ENCODE peak calls at places on chromosomes 16 and 17, in six cellular contexts. G is H1, K is A549, X is adrenal gland, H is vagina, Q is prostate gland. L is an unnamed sample.

GRCh38 chr16:29811896-29812665 is at the start of gene PRRT2:
- DNase-seq in H (no peak), Q (peak), G (peak), X (peak), K (no peak), L (peak)

GRCh38 chr16:48525201-48526057 is 84.6 kb downstream of the N4BP1 start:
- DNase-seq in G (no peak), K (no peak), H (no peak), Q (no peak), X (no peak), L (no peak)

GRCh38 chr17:78838574-78839005 is 2.0 kb downstream of the USP36 start:
- DNase-seq in H (no peak), K (no peak), Q (peak), X (peak), G (no peak), L (no peak)

GRCh38 chr16:24497405-24497804 is 42.0 kb upstream of the RBBP6 start:
- DNase-seq in Q (no peak), X (no peak), K (no peak), G (no peak), H (no peak), L (no peak)

GRCh38 chr17:31131299-31131698 is 36.5 kb downstream of the NF1 start:
- DNase-seq in X (no peak), Q (no peak), K (no peak), G (no peak), H (no peak), L (no peak)

GRCh38 chr17:2214047-2214717 is 89.4 kb downstream of the SMG6 start:
- DNase-seq in X (peak), G (no peak), K (no peak), Q (no peak), H (no peak), L (peak)

GRCh38 chr17:10631048-10631700 is 25.9 kb downstream of the MYH3 start:
- DNase-seq in Q (no peak), G (peak), X (no peak), K (peak), H (no peak), L (no peak)

GRCh38 chr16:1548727-1549126 is 15.3 kb downstream of the TMEM204 start:
- DNase-seq in K (no peak), G (no peak), X (no peak), H (no peak), Q (peak), L (no peak)

GRCh38 chr17:80095038-80095843 is 6.1 kb upstream of the GAA start:
- DNase-seq in Q (no peak), G (peak), H (no peak), K (no peak), X (no peak), L (no peak)

GRCh38 chr17:37732313-37732712 is 12.5 kb downstream of the HNF1B start:
- DNase-seq in X (no peak), Q (no peak), K (no peak), G (no peak), H (no peak), L (no peak)

GRCh38 chr16:11671271-11671670 is 3.0 kb downstream of the SNN start:
- DNase-seq in K (no peak), X (no peak), H (no peak), G (no peak), Q (no peak), L (no peak)

GRCh38 chr17:34556384-34556783 is 23.0 kb upstream of the TMEM132E start:
- DNase-seq in X (no peak), G (peak), Q (no peak), H (no peak), K (no peak), L (no peak)

GRCh38 chr17:38584350-38584925 is 21.3 kb downstream of the SRCIN1 start:
- DNase-seq in X (peak), G (peak), H (no peak), Q (peak), K (peak), L (no peak)

GRCh38 chr17:62692721-62693431 is 65.4 kb downstream of the MRC2 start:
- DNase-seq in X (no peak), Q (no peak), H (no peak), K (peak), G (peak), L (peak)

GRCh38 chr16:637081-638018 is 1.2 kb upstream of the METTL26 start:
- DNase-seq in X (peak), K (peak), G (peak), H (no peak), Q (peak), L (peak)

GRCh38 chr17:74473294-74473693 is 6.9 kb downstream of the CD300A start:
- DNase-seq in K (no peak), G (no peak), H (no peak), X (no peak), Q (no peak), L (no peak)

DNA sequence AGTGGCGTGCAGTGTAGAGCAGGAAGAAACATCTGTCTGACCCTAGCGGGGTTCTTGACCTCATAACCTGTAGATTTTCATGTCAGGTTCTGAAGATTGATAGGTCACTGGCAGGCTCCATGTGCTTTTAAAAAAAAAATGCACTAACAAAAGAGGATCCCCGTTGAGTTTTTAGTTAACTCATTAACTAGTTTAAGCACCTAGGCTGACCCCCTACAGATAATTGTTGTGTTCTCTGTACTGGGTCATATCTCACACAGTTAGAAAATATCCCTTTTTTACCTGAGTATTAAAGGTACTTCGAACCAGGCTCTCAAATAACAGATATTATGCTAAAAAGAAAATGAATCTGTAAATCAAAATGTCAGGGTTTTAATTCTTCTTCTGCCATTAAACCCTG is 676.6 kb downstream of the CDH11 start:
- DNase-seq in G (no peak), H (no peak), K (no peak), Q (no peak), X (no peak), L (no peak)
- H3K27ac ChIP-seq in G (no peak), H (no peak), K (no peak), Q (no peak), X (no peak), L (no peak)

DNA sequence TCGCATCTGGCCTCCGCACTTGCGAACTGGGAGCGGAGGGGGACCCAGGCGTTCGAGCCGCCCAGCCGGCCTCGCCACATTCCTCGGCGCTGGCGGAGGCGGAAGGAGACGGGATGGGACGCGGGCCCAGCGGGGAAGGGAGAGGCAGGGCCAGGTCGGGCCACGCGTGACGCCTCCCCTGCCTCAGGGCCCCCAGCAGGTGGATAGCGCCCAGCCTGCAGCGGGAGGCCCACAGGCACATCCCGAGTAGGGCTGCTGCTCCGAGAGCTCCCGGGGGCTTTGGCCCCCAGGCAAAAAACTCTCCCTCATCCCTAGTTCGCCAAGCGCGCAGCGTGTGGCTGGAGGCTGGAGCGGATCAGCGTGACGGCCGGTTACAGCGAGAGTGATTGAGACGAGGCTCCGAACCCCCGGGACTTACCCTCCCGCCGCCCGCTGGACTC is 790 bp downstream of the PLEKHH3 start:
- DNase-seq in X (peak), G (no peak), K (peak), Q (peak), H (no peak), L (peak)
- TF ChIP-seq POLR2A in X (peak), G (no peak), K (peak), Q (peak), H (no peak), L (no peak)

DNA sequence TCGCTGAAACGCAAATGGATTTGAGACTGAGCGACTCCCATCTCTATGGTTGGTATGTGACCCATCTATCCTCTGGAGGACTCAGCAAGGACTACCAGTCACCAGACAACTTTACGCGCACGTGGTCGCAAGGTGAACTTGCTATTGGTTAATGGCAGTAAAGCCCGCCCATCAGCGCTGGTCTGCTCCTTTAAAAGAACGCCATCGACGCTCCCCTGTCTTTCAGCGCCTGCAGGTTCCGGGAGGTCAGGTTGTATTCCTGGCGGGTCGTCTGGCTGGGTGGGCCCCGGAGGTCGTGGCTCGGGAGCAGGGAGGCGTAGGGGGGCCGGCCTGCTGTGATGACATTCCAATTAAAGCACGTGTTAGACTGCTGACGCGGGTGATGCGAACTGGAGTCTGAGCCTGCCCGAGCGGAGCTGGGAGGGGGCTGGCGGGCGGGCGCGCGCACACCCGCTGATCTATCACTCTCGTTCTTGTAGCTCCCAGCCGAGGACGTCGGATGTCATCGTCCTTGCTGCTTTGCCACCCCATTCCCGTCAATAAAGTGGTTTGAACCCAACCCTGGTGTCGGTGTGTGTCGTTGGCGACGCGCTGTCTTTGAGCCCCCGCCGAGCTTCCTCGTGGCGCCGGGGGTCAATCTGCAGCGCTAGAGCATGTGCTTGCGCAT is 15.9 kb upstream of the ERN1 start:
- DNase-seq in Q (peak), X (peak), H (no peak), K (peak), G (peak), L (peak)
- TF ChIP-seq CTCF in Q (no peak), X (no peak), H (no peak), K (no peak), G (no peak), L (peak)

DNA sequence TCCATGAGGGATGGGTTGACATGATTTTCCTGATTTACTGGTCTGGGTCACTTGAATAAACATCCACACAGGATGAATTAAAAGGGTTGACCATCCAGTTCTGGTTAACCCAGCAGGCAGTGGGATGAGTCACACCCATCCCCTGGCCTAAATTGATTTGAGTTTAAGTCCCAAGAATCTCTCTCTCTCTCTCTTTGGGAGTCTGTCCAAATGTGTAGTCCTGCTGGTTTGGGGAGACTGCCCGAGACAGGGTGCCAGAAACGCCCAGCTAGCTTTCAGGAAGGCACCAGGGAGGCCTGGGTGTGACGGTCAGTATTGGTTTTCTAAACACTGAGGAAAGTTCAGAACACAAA is 38.8 kb downstream of the SCPEP1 start:
- DNase-seq in K (no peak), X (no peak), Q (peak), G (no peak), H (no peak), L (no peak)
- H3K27ac ChIP-seq in K (no peak), X (no peak), Q (peak), G (no peak), H (no peak), L (no peak)

GRCh38 chr16:5965321-5965720 is 867.7 kb upstream of the EEF2KMT start:
- DNase-seq in H (no peak), G (no peak), K (no peak), Q (no peak), X (no peak), L (no peak)
- TF ChIP-seq POLR2A in H (no peak), G (no peak), K (no peak), Q (no peak), X (no peak), L (no peak)

GRCh38 chr17:50110591-50111349 is 15.6 kb downstream of the PDK2 start:
- DNase-seq in X (peak), G (no peak), H (no peak), Q (no peak), K (no peak), L (no peak)

GRCh38 chr17:50111687-50112655 is 16.8 kb downstream of the PDK2 start:
- DNase-seq in G (peak), K (no peak), X (peak), H (no peak), Q (no peak), L (no peak)

GRCh38 chr17:50114401-50114800 is 15.6 kb downstream of the SAMD14 start:
- DNase-seq in G (no peak), K (no peak), H (no peak), X (no peak), Q (no peak), L (peak)

GRCh38 chr17:50113624-50114320 is 16.2 kb downstream of the SAMD14 start:
- DNase-seq in K (no peak), H (no peak), X (no peak), G (no peak), Q (no peak), L (no peak)

GRCh38 chr17:50112694-50113093 is 17.3 kb downstream of the SAMD14 start:
- DNase-seq in K (no peak), Q (no peak), H (no peak), G (no peak), X (no peak), L (no peak)
- TF ChIP-seq CTCF in K (no peak), Q (no peak), H (no peak), G (no peak), X (no peak), L (no peak)

DNA sequence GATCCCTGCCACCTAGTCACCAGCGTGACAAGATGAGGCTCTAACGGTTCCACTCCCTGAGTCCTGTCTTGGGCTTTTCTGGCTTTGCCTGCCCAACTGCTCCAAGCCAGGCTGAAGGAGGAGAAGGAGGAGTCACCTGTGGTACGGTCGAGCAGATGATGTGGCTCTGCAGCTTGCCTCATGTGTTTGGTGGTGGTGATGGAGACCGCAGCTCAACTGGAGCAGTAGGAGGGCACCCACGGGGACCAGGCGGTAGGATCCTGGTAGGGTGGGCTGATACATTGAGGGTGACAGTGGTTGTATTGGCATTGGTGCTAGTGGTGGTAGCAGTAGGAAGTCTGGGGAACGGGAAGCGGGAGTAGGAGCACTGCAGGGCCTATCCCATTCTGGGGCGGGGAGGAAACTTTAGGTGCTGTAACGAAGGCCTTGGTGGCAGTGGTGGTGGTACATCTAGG is 202.8 kb upstream of the WSB1 start:
- DNase-seq in Q (no peak), X (no peak), K (no peak), G (no peak), H (no peak), L (no peak)
- H3K27ac ChIP-seq in Q (no peak), X (no peak), K (no peak), G (no peak), H (no peak), L (no peak)

L was measured in ovary.